ENCODE peak calls at places on chromosomes 11 and 22, in eight cellular contexts. Y, Q, C, M, G, J, K and R are unnamed samples.

GRCh38 chr11:76604081-76604601 is 66.4 kb downstream of the LRRC32 start:
- DNase-seq in Y (no peak), Q (no peak), C (no peak), M (peak; percentile 46), G (no peak), J (no peak), K (peak; percentile 16), R (no peak)

GRCh38 chr11:123137496-123138270 is 57.4 kb downstream of the CLMP start:
- DNase-seq in Y (peak; percentile 83), Q (no peak), C (peak; percentile 95), M (peak; percentile 51), G (no peak), J (peak; percentile 47), K (peak; percentile 79), R (no peak)

GRCh38 chr11:57778318-57779037 is 16.9 kb downstream of the CTNND1 start:
- DNase-seq in Y (peak; percentile 86), Q (peak; percentile 78), C (peak; percentile 94), M (peak; percentile 89), G (peak; percentile 99), J (peak; percentile 96), K (peak; percentile 96), R (peak; percentile 95)

GRCh38 chr11:61783717-61784505 is 8.5 kb downstream of the TMEM258 start:
- DNase-seq in Y (no peak), Q (no peak), C (peak; percentile 11), M (no peak), G (no peak), J (no peak), K (no peak), R (no peak)

GRCh38 chr11:19101803-19102520 is 15.0 kb upstream of the ZDHHC13 start:
- DNase-seq in Y (no peak), Q (no peak), C (no peak), M (no peak), G (peak; percentile 79), J (no peak), K (no peak), R (no peak)

GRCh38 chr22:19178065-19178658 is 374 bp downstream of the SLC25A1 start:
- DNase-seq in Y (no peak), Q (no peak), C (peak; percentile 76), M (peak; percentile 87), G (peak; percentile 25), J (peak; percentile 79), K (no peak), R (no peak)

GRCh38 chr11:26572770-26573402 is 823 bp upstream of the MUC15 start:
- DNase-seq in Y (no peak), Q (no peak), C (peak; percentile 7), M (no peak), G (no peak), J (no peak), K (no peak), R (no peak)

GRCh38 chr11:100515087-100515486 is 172.0 kb upstream of the ARHGAP42 start:
- DNase-seq in Y (no peak), Q (no peak), C (peak; percentile 39), M (no peak), G (peak; percentile 84), J (no peak), K (no peak), R (peak; percentile 7)

GRCh38 chr11:65291613-65292012 is 23.1 kb upstream of the CDC42EP2 start:
- DNase-seq in Y (no peak), Q (no peak), C (peak; percentile 66), M (no peak), G (peak; percentile 66), J (no peak), K (no peak), R (no peak)

GRCh38 chr22:31337178-31337577 is 9.0 kb downstream of the PATZ1 start:
- DNase-seq in Y (no peak), Q (no peak), C (no peak), M (peak; percentile 72), G (peak; percentile 51), J (no peak), K (no peak), R (no peak)

GRCh38 chr11:48193876-48194275 is 22.7 kb upstream of the OR4B1 start:
- DNase-seq in Y (no peak), Q (no peak), C (peak; percentile 7), M (no peak), G (peak; percentile 66), J (no peak), K (no peak), R (peak; percentile 52)

GRCh38 chr11:46294365-46295309 is 17.2 kb downstream of the CREB3L1 start:
- DNase-seq in Y (no peak), Q (no peak), C (peak; percentile 92), M (no peak), G (peak; percentile 58), J (no peak), K (no peak), R (peak; percentile 82)

GRCh38 chr22:17706451-17706900 is 67.8 kb downstream of the BID start:
- DNase-seq in Y (peak; percentile 69), Q (peak; percentile 83), C (peak; percentile 94), M (no peak), G (peak; percentile 83), J (peak; percentile 52), K (peak; percentile 35), R (peak; percentile 65)

GRCh38 chr11:17500673-17501072 is 24.0 kb upstream of the ABCC8 start:
- DNase-seq in Y (no peak), Q (no peak), C (no peak), M (no peak), G (no peak), J (no peak), K (no peak), R (no peak)

GRCh38 chr22:32218470-32218869 is 13.6 kb upstream of the RFPL2 start:
- DNase-seq in Y (no peak), Q (no peak), C (no peak), M (no peak), G (no peak), J (no peak), K (no peak), R (no peak)

GRCh38 chr11:121112498-121113455 is 11.7 kb downstream of the TECTA start:
- DNase-seq in Y (peak; percentile 60), Q (no peak), C (peak; percentile 91), M (no peak), G (peak; percentile 87), J (peak; percentile 70), K (peak; percentile 69), R (peak; percentile 54)

GRCh38 chr22:49097171-49097925 is 730.3 kb downstream of the BRD1 start:
- DNase-seq in Y (no peak), Q (no peak), C (no peak), M (no peak), G (no peak), J (no peak), K (no peak), R (no peak)

GRCh38 chr22:49099496-49100124 is 728.1 kb downstream of the BRD1 start:
- DNase-seq in Y (peak; percentile 38), Q (peak; percentile 5), C (no peak), M (peak; percentile 22), G (peak; percentile 4), J (no peak), K (no peak), R (no peak)

GRCh38 chr22:49096476-49096875 is 731.2 kb downstream of the BRD1 start:
- DNase-seq in Y (no peak), Q (no peak), C (no peak), M (no peak), G (no peak), J (no peak), K (no peak), R (no peak)

GRCh38 chr22:49099089-49099488 is 728.6 kb downstream of the BRD1 start:
- DNase-seq in Y (no peak), Q (no peak), C (no peak), M (no peak), G (no peak), J (no peak), K (no peak), R (no peak)

GRCh38 chr22:49097966-49098365 is 729.7 kb downstream of the BRD1 start:
- DNase-seq in Y (no peak), Q (no peak), C (no peak), M (no peak), G (no peak), J (no peak), K (no peak), R (no peak)
- H3K9me3 ChIP-seq in Y (no peaks in the 10 kb centered on the region), Q (no peaks in the 10 kb centered on the region), C (no peaks in the 10 kb centered on the region), M (no peaks in the 10 kb centered on the region), G (no peaks in the 10 kb centered on the region), J (no peaks in the 10 kb centered on the region), K (no peaks in the 10 kb centered on the region), R (peaks cover 85% of the 10 kb centered on the region)

GRCh38 chr11:1336836-1337646 is 27.6 kb upstream of the TOLLIP start:
- DNase-seq in Y (no peak), Q (no peak), C (peak; percentile 41), M (peak; percentile 65), G (no peak), J (peak; percentile 66), K (no peak), R (no peak)
- H3K4me3 ChIP-seq in Y (peak overlapping the region; percentile 64), Q (no peak overlapping the region), C (no peak overlapping the region), M (peak overlapping the region; percentile 42), G (no peak overlapping the region), J (peak overlapping the region; percentile 24), K (peak overlapping the region; percentile 45), R (no peak overlapping the region)

GRCh38 chr11:91421586-91421985 is 803.0 kb upstream of the FAT3 start:
- DNase-seq in Y (no peak), Q (no peak), C (no peak), M (no peak), G (no peak), J (no peak), K (no peak), R (no peak)
- H3K9me3 ChIP-seq in Y (no peaks in the 10 kb centered on the region), Q (no peaks in the 10 kb centered on the region), C (no peaks in the 10 kb centered on the region), M (no peaks in the 10 kb centered on the region), G (no peaks in the 10 kb centered on the region), J (no peaks in the 10 kb centered on the region), K (no peaks in the 10 kb centered on the region), R (no peaks in the 10 kb centered on the region)

GRCh38 chr11:128717581-128717980 is 23.7 kb downstream of the FLI1 start:
- DNase-seq in Y (no peak), Q (no peak), C (no peak), M (no peak), G (no peak), J (peak; percentile 18), K (no peak), R (no peak)

GRCh38 chr11:128715691-128716153 is 21.9 kb downstream of the FLI1 start:
- DNase-seq in Y (no peak), Q (no peak), C (peak; percentile 59), M (no peak), G (peak; percentile 25), J (peak; percentile 37), K (peak; percentile 35), R (no peak)

GRCh38 chr11:128716661-128717210 is 22.9 kb downstream of the FLI1 start:
- DNase-seq in Y (peak; percentile 36), Q (no peak), C (peak; percentile 81), M (no peak), G (no peak), J (peak; percentile 39), K (no peak), R (no peak)

GRCh38 chr11:128714881-128715280 is 21.0 kb downstream of the FLI1 start:
- DNase-seq in Y (no peak), Q (no peak), C (peak; percentile 95), M (no peak), G (peak; percentile 66), J (peak; percentile 23), K (no peak), R (peak; percentile 61)

DNA sequence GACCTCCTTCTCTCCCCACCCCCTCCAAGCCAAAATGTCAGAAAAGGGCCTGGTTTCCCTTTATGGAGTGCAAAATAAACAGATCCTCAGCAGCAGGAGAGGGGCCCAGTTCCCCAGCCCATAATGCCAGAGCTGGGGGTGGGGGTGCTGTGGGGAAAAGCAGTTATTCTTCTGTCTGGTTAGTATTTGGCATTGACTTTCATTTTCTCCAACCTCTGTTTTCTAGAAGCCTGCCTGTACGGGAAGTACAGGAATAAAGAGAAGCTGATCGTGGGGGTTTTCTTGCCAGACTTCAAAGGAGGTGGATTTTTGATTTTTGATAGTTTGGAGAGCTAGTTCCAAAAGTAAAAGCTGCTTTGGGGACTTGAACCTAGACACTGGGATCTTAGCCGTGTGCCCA is 22.4 kb downstream of the FLI1 start:
- DNase-seq in Y (no peak), Q (no peak), C (no peak), M (no peak), G (no peak), J (peak; percentile 31), K (peak; percentile 22), R (no peak)
- H3K4me3 ChIP-seq in Y (no peak overlapping the region), Q (no peak overlapping the region), C (no peak overlapping the region), M (no peak overlapping the region), G (no peak overlapping the region), J (no peak overlapping the region), K (peak overlapping the region; percentile 11), R (peak overlapping the region; percentile 11)